ENCODE peak calls at places on chromosomes 13 and 19, in five cellular contexts. I is GM12878, L is HepG2, B is K562, R is SK-N-SH. U is an unnamed sample.

GRCh38 chr19:5953680-5954213 is 24.2 kb downstream of the RANBP3 start:
- DNase-seq in I (no peak), L (no peak), B (peak; percentile 44), R (no peak), U (no peak)

GRCh38 chr13:45626731-45627374 is 11.3 kb upstream of the ERICH6B start:
- DNase-seq in I (no peak), L (no peak), B (no peak), R (peak; percentile 40), U (no peak)

GRCh38 chr13:65456150-65456912 is 1773.8 kb downstream of the PCDH9 start:
- DNase-seq in I (no peak), L (no peak), B (no peak), R (no peak), U (no peak)

GRCh38 chr13:21014666-21015170 is 46.7 kb downstream of the LATS2 start:
- DNase-seq in I (no peak), L (peak; percentile 79), B (no peak), R (no peak), U (no peak)

GRCh38 chr13:20140487-20140886 is 20.4 kb downstream of the GJA3 start:
- DNase-seq in I (no peak), L (no peak), B (no peak), R (no peak), U (no peak)

GRCh38 chr13:82797876-82798275 is 1084.4 kb downstream of the SLITRK1 start:
- DNase-seq in I (no peak), L (no peak), B (no peak), R (no peak), U (no peak)

GRCh38 chr13:21111546-21111945 is 50.2 kb upstream of the LATS2 start:
- DNase-seq in I (no peak), L (no peak), B (no peak), R (no peak), U (no peak)

GRCh38 chr19:29245221-29245620 is 32.3 kb upstream of the UQCRFS1 start:
- DNase-seq in I (no peak), L (no peak), B (no peak), R (no peak), U (no peak)

GRCh38 chr13:28470286-28470685 is 24.6 kb downstream of the FLT1 start:
- DNase-seq in I (no peak), L (no peak), B (no peak), R (no peak), U (no peak)

GRCh38 chr19:2290441-2291184 is 8.6 kb upstream of the PEAK3 start:
- DNase-seq in I (no peak), L (no peak), B (no peak), R (no peak), U (no peak)

GRCh38 chr19:13150919-13151604 is 851 bp downstream of the IER2 start:
- DNase-seq in I (no peak), L (no peak), B (peak; percentile 42), R (no peak), U (no peak)

GRCh38 chr13:26784704-26785639 is 24.4 kb upstream of the GPR12 start:
- DNase-seq in I (no peak), L (no peak), B (no peak), R (no peak), U (no peak)

GRCh38 chr13:75376792-75377402 is 105.1 kb downstream of the TBC1D4 start:
- DNase-seq in I (no peak), L (peak; percentile 82), B (no peak), R (no peak), U (no peak)

GRCh38 chr19:8304841-8305621 is 3.1 kb downstream of the CD320 start:
- DNase-seq in I (no peak), L (no peak), B (peak; percentile 93), R (peak; percentile 80), U (peak; percentile 80)

GRCh38 chr13:87052731-87053130 is 618.4 kb upstream of the SLITRK5 start:
- DNase-seq in I (no peak), L (no peak), B (no peak), R (no peak), U (no peak)
- TF ChIP-seq FOXM1 in I (no peak), L (no peak), B (no peak), R (no peak), U (no peak)

DNA sequence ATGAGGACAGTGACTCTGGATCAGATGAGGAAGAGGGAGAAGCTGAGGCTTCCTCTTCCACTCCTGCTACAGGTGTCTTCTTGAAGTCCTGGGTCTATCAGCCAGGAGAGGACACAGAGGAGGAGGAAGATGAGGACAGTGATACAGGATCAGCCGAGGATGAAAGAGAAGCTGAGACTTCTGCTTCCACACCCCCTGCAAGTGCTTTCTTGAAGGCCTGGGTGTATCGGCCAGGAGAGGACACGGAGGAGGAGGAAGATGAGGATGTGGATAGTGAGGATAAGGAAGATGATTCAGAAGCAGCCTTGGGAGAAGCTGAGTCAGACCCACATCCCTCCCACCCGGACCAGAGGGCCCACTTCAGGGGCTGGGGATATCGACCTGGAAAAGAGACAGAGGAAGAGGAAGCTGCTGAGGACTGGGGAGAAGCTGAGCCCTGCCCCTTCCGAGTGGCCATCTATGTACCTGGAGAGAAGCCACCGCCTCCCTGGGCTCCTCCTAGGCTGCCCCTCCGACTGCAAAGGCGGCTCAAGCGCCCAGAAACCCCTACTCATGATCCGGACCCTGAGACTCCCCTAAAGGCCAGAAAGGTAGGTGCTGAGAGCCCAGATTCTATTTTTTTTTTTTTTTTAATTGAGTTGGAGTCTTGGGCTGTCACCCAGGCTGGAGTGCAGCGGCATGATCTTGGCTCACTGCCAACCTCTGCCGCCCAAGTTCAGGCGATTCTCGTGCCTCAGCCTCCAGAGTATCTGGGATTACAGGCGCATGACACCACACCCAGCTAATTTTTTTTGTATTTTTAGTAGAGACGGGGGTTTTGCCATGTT is 2.3 kb downstream of the PPP1R15A start:
- DNase-seq in I (no peak), L (no peak), B (peak; percentile 52), R (no peak), U (no peak)
- TF ChIP-seq FOXM1 in I (no peak), L (no peak), B (no peak), R (no peak), U (no peak)

GRCh38 chr19:45607071-45608029 is 5.3 kb upstream of the GPR4 start:
- DNase-seq in I (no peak), L (peak; percentile 60), B (peak; percentile 75), R (peak; percentile 83), U (peak; percentile 75)
- TF ChIP-seq FOXM1 in I (no peak), L (no peak), B (no peak), R (no peak), U (no peak)

DNA sequence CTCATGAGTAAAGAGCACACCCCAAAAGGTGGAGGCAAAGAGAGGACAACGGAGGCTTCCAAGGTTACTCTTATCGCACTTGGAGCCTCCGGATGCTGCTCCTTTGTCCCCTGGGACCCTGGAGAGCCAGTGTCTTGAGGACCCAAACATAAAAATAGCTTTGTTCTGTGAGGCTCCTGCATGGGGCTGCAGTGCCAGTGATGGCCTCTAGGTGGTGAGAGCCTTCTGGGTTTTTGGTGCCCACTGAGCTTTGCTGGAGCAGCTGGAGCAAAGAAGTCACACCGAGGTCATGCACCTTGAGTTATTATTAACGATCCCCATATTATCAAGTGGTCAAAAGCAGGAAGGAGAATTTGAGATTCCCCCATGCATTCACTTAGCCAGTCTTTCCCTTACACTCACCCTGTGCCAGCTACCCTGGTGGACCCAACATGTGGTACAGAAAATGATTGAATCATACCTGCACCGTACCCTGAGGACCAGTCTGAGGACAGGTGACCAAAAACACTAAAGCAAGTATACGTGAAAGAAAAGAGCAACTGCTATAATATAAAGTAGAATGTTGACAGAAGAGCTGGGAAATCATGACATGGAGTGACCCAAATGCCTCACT is 41.5 kb downstream of the ZNF682 start:
- DNase-seq in I (no peak), L (no peak), B (peak; percentile 17), R (peak; percentile 47), U (peak; percentile 6)
- TF ChIP-seq FOXM1 in I (no peak), L (no peak), B (no peak), R (no peak), U (no peak)

DNA sequence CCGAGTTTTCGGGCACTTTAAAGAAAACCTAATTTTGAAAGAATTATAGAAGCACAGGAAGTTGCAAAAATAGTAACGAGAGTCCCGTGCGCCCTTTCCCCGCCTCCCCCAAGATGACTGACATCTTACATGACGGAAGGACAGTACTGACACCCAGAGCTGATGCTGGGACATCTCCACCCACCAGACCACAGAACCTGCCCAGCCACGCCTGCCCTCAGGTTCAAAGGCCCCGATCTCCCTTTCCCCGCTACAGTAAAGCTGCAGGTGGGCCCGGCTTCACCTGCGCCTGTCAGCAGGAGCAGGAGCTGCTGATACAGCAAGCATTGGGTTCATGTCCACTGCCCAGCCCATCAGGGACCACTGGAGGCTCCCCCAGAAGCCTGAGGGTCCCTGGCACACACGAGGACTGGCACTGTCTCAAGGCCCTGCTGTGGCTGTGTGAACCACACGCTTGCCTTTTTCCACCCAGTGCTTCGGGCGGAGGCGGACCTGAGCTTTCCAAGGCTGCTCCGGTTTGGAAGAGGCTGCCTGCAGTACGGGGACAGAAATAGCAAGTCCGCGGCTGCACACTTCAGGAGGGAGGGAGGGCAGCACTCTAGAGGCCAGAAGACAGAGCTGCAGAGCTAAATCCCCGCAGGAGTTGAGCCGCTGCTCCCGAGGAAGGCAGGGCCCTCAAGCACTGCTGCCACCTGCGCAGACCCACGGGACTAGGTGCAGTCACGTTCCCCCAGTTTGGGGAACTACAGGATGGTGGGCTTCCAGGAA is 8.7 kb downstream of the MAP2K2 start:
- DNase-seq in I (peak; percentile 67), L (no peak), B (peak; percentile 3), R (peak; percentile 7), U (no peak)
- TF ChIP-seq FOXM1 in I (no peak), L (no peak), B (no peak), R (no peak), U (no peak)

U was measured in HEK293T.